ENCODE peak calls at places on chromosomes 1 and 21, in eight cellular contexts. U, A, C, O, N, D, J and R are unnamed samples.

GRCh38 chr1:87872189-87872588 is 543.5 kb downstream of the LMO4 start:
- DNase-seq in U (no peak), N (no peak), O (no peak), D (no peak), C (no peak), J (no peak), A (no peak), R (no peak)

GRCh38 chr1:94125551-94126514 is 4.9 kb upstream of the ABCA4 start:
- DNase-seq in J (no peak), N (no peak), C (no peak), A (no peak), U (peak; percentile 52), D (peak; percentile 17), O (no peak), R (no peak)

GRCh38 chr1:25566730-25567341 is 23.4 kb downstream of the LDLRAP1 start:
- DNase-seq in J (peak; percentile 84), U (peak; percentile 55), D (no peak), N (peak; percentile 59), O (peak; percentile 81), C (peak; percentile 87), A (no peak), R (no peak)

GRCh38 chr1:215835951-215836350 is 268.8 kb downstream of the KCTD3 start:
- DNase-seq in J (no peak), A (no peak), D (no peak), C (no peak), N (no peak), U (no peak), O (peak; percentile 45), R (no peak)

GRCh38 chr1:68293609-68294353 is 61.5 kb upstream of the WLS start:
- DNase-seq in A (no peak), N (no peak), J (no peak), C (no peak), D (no peak), U (peak; percentile 42), O (peak; percentile 62), R (no peak)

GRCh38 chr1:166156674-166157073 is 10.1 kb downstream of the FAM78B start:
- DNase-seq in O (no peak), D (no peak), A (no peak), N (no peak), C (no peak), J (no peak), U (no peak), R (no peak)

GRCh38 chr1:100122177-100122576 is 10.6 kb downstream of the SASS6 start:
- DNase-seq in A (no peak), D (no peak), O (no peak), U (no peak), J (no peak), N (no peak), C (no peak), R (no peak)

GRCh38 chr1:214380418-214380817 is 99.5 kb downstream of the SMYD2 start:
- DNase-seq in N (no peak), U (peak; percentile 10), C (no peak), O (peak; percentile 57), A (no peak), D (no peak), J (no peak), R (no peak)

GRCh38 chr1:226695335-226695900 is 43.7 kb downstream of the ITPKB start:
- DNase-seq in C (no peak), J (no peak), N (no peak), A (no peak), O (no peak), U (no peak), D (no peak), R (no peak)

GRCh38 chr21:35035581-35035980 is 13.5 kb downstream of the RUNX1 start:
- DNase-seq in N (no peak), C (no peak), J (no peak), D (no peak), A (no peak), O (no peak), U (no peak), R (no peak)

GRCh38 chr21:35035116-35035515 is 14.0 kb downstream of the RUNX1 start:
- DNase-seq in U (no peak), A (no peak), J (no peak), O (no peak), D (no peak), C (no peak), N (no peak), R (no peak)

GRCh38 chr21:35038772-35039145 is 10.3 kb downstream of the RUNX1 start:
- DNase-seq in U (no peak), N (no peak), J (no peak), A (no peak), C (no peak), O (no peak), D (no peak), R (no peak)

GRCh38 chr21:35037384-35038105 is 11.6 kb downstream of the RUNX1 start:
- DNase-seq in A (no peak), D (no peak), U (no peak), C (no peak), O (no peak), N (no peak), J (no peak), R (no peak)

DNA sequence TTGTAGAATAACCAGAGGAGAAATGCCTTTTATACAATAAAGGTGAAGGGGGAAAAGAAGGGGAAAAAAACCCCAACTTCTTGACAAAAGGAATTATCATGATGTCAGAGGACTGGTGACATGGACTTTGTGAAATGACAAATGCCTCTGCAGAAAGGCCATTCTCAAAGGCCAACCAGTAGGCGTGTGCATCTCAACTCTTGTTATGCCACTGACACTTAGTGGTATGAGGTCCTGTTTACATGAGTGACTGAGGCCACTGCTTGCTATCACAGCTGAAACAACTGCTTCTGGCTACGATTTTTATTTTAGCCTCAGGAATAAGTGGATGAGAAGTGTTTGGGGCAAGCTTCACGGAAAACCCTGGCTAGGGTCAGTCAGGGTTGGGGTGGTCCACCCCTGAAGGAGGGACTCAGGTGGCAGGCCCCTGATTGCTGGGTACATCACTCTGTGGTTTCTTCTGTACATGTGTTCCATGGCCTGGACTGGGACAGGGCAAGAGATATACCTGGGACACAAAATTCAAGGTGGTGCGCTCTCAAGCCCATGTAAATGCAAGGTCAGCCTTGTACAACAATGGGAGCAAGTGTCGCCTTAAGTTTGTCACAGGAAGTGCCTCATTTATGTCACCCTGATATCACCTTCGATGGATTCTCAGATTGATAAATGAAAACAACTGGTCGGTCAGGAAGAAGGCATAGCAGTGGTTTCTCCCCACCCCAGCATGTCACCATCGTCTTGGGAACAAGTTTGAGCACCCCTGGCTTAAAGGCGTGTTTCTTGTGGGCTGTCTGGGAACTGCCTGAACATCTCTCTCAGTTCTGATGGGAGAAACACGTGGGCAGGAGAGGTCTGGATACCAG is 12.3 kb downstream of the RUNX1 start:
- DNase-seq in C (no peak), A (no peak), N (no peak), D (no peak), O (no peak), J (no peak), U (no peak), R (no peak)
- H3K27ac ChIP-seq in C (no peak overlapping the region), A (no peak overlapping the region), N (no peak overlapping the region), D (no peak overlapping the region), O (no peak overlapping the region), J (no peak overlapping the region), U (no peak overlapping the region), R (no peak overlapping the region)

DNA sequence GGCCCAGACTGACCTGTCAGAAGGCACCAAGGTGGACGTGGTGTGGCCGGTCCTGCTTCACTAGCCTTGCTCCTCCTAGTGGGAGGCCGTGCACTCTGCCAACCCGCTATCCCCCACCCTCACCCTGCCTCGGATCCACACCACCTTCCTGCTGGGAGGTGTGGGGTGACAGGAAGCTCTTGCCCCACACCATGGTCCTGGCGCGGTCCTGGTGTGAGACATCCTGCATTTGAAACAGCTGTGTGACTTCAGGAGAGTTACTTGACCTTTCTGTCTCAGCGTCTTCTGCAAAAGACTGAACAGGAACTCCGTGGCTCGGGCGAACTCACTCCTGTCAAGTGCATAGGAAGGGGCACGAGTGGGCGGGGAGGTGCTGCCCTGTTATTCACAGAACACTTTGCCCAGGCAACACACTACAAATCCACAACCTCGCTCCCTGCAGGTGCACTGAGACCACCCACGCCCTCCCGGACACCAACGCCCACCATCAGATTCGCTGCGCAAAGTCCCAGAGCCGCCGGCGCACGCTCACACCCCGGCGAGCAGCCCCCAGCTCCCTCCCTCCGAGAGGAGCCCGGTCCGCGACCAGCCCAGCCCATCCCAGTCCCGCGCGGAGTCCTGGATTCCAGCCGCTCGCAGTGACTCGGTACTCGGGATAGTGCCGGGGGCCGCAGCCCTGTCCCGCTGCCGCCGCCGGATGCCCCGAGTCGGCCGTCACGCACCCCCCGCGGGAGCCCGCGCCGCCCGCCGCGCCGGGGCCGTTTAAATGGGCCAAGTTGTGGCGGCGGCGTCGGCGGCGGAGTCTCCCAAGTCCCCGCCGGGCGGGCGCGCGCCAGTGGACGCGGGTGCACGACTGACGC is at the start of gene SAMD11:
- DNase-seq in O (peak; percentile 77), D (peak; percentile 75), U (peak; percentile 89), N (peak; percentile 83), C (peak; percentile 83), A (peak; percentile 53), J (peak; percentile 94), R (peak; percentile 85)
- H3K4me3 ChIP-seq in O (peak within 1 kb of the TSS; percentile 51), D (no peak within 1 kb of the TSS), U (peak within 1 kb of the TSS; percentile 36), N (peak within 1 kb of the TSS; percentile 53), C (peak within 1 kb of the TSS; percentile 59), A (no peak within 1 kb of the TSS), J (peak within 1 kb of the TSS; percentile 61), R (peak within 1 kb of the TSS; percentile 52)

DNA sequence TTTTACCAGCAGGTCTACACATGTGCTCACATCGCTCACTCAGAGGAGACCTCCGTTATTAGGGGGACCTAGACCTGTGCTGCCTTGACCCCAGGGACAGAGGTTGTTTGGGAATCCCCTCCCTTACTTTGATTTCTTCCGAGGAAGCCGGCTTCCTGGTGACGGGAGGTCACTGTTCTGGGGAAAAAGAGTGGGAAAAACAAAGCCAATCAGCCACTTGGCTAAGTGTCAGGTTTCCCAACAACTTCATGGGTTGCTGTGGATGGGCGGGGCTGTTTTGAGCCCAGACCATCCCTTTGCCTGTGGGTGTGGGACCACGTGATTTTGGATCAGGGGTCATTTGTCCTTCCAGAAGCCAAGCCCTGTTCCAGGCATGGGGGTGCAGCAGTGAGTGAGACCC is 7.1 kb upstream of the KCNAB2 start:
- DNase-seq in N (no peak), D (no peak), U (no peak), J (no peak), C (no peak), A (no peak), O (no peak), R (no peak)
- H3K27ac ChIP-seq in N (no peak overlapping the region), D (no peak overlapping the region), U (no peak overlapping the region), J (no peak overlapping the region), C (no peak overlapping the region), A (no peak overlapping the region), O (no peak overlapping the region), R (no peak overlapping the region)

GRCh38 chr21:45358261-45358670 is 46.7 kb upstream of the COL18A1 start:
- DNase-seq in O (no peak), N (peak; percentile 38), C (no peak), A (no peak), D (no peak), U (no peak), J (no peak), R (no peak)

GRCh38 chr21:45358711-45359310 is 46.2 kb upstream of the COL18A1 start:
- DNase-seq in O (no peak), D (no peak), U (no peak), A (no peak), N (peak; percentile 26), J (no peak), C (no peak), R (no peak)

GRCh38 chr21:45356653-45357435 is 48.1 kb upstream of the COL18A1 start:
- DNase-seq in O (no peak), N (peak; percentile 4), C (no peak), U (peak; percentile 46), A (peak; percentile 54), D (no peak), J (no peak), R (no peak)

GRCh38 chr21:45356251-45356650 is 48.7 kb upstream of the COL18A1 start:
- DNase-seq in J (no peak), U (no peak), C (no peak), D (no peak), N (peak; percentile 19), A (no peak), O (no peak), R (no peak)

GRCh38 chr21:45357436-45358260 is 47.3 kb upstream of the COL18A1 start:
- DNase-seq in J (peak; percentile 39), D (no peak), U (peak; percentile 46), N (peak; percentile 52), A (no peak), C (no peak), O (no peak), R (peak; percentile 24)
- H3K4me3 ChIP-seq in J (no peak overlapping the region), D (no peak overlapping the region), U (no peak overlapping the region), N (no peak overlapping the region), A (no peak overlapping the region), C (no peak overlapping the region), O (no peak overlapping the region), R (no peak overlapping the region)